ENCODE peak calls at places on chromosomes 3 and 15, in four cellular contexts. O is IMR-90, G is H9, C is mesendoderm. Z is an unnamed sample.

GRCh38 chr3:16249336-16249735 is 15.4 kb downstream of the DPH3 start:
- DNase-seq in G (peak), O (peak), C (peak), Z (peak)

GRCh38 chr15:25486051-25486450 is 47.2 kb upstream of the UBE3A start:
- DNase-seq in G (no peak), O (no peak), C (no peak), Z (no peak)

GRCh38 chr3:142993958-142994442 is 7.4 kb upstream of the U2SURP start:
- DNase-seq in C (peak), G (peak), O (peak), Z (no peak)

GRCh38 chr3:99875573-99875924 is 57.9 kb downstream of the CMSS1 start:
- DNase-seq in G (no peak), O (peak), C (no peak), Z (no peak)

GRCh38 chr3:77536038-77536775 is 496.3 kb downstream of the ROBO2 start:
- DNase-seq in G (peak), C (peak), O (no peak), Z (peak)

GRCh38 chr3:44041726-44042125 is 200.0 kb upstream of the TOPAZ1 start:
- DNase-seq in G (no peak), O (no peak), C (no peak), Z (no peak)

GRCh38 chr3:17011774-17012338 is 127.1 kb downstream of the PLCL2 start:
- DNase-seq in G (no peak), O (no peak), C (no peak), Z (no peak)

GRCh38 chr3:164723396-164723795 is 354.9 kb downstream of the SI start:
- DNase-seq in O (no peak), C (peak), G (no peak), Z (no peak)

GRCh38 chr15:90489514-90489913 is 40.2 kb upstream of the CRTC3 start:
- DNase-seq in C (no peak), G (no peak), O (no peak), Z (no peak)

GRCh38 chr3:99872633-99873254 is 55.1 kb downstream of the CMSS1 start:
- DNase-seq in C (no peak), O (no peak), G (no peak), Z (no peak)

GRCh38 chr3:101842245-101842934 is 6.9 kb upstream of the NFKBIZ start:
- DNase-seq in O (no peak), C (peak), G (peak), Z (peak)

GRCh38 chr3:57949779-57950618 is 58.2 kb upstream of the FLNB start:
- DNase-seq in C (no peak), G (no peak), O (no peak), Z (no peak)

GRCh38 chr3:64122476-64122875 is 99.2 kb upstream of the PSMD6 start:
- DNase-seq in G (no peak), C (no peak), O (no peak), Z (no peak)

GRCh38 chr15:85504739-85505676 is 124.6 kb downstream of the AKAP13 start:
- DNase-seq in G (no peak), C (peak), O (peak), Z (no peak)

GRCh38 chr15:40782609-40783227 is 12.9 kb downstream of the C15orf62 start:
- DNase-seq in C (peak), O (no peak), G (peak), Z (peak)

GRCh38 chr3:113847243-113847642 is 8.7 kb downstream of the GRAMD1C start:
- DNase-seq in O (no peak), G (no peak), C (no peak), Z (no peak)

GRCh38 chr3:138348107-138348949 is at the start of gene MRAS:
- DNase-seq in O (peak), G (peak), C (peak), Z (peak)

GRCh38 chr3:108883373-108883772 is 60.8 kb downstream of the TRAT1 start:
- DNase-seq in C (no peak), G (no peak), O (no peak), Z (no peak)

GRCh38 chr15:89444855-89445254 is 51.5 kb downstream of the RHCG start:
- DNase-seq in G (no peak), O (no peak), C (no peak), Z (no peak)

GRCh38 chr3:27986204-27986879 is 255.1 kb upstream of the CMC1 start:
- DNase-seq in C (peak), G (peak), O (no peak), Z (peak)

GRCh38 chr3:25455316-25456232 is 27.5 kb downstream of the RARB start:
- DNase-seq in C (no peak), O (no peak), G (no peak), Z (no peak)

GRCh38 chr15:50123861-50124556 is 5.0 kb upstream of the ATP8B4 start:
- DNase-seq in G (no peak), O (no peak), C (no peak), Z (no peak)

GRCh38 chr3:197393711-197394110 is 95.3 kb upstream of the DLG1 start:
- DNase-seq in G (no peak), O (no peak), C (no peak), Z (no peak)

GRCh38 chr3:70854108-70854507 is 541.7 kb upstream of the MDFIC2 start:
- DNase-seq in O (no peak), C (peak), G (no peak), Z (no peak)

GRCh38 chr3:146972726-146973125 is 367.6 kb upstream of the PLSCR5 start:
- DNase-seq in O (peak), C (no peak), G (no peak), Z (no peak)

GRCh38 chr3:185737740-185738680 is 86.8 kb downstream of the IGF2BP2 start:
- DNase-seq in C (no peak), G (no peak), O (no peak), Z (no peak)

GRCh38 chr3:34258271-34259015 is 460.0 kb downstream of the PDCD6IP start:
- DNase-seq in G (peak), O (no peak), C (peak), Z (no peak)

GRCh38 chr15:69219690-69220089 is 59.3 kb downstream of the GLCE start:
- DNase-seq in O (no peak), C (no peak), G (no peak), Z (no peak)

GRCh38 chr3:54954019-54954418 is 26.2 kb upstream of the LRTM1 start:
- DNase-seq in G (peak), C (peak), O (peak), Z (peak)

GRCh38 chr15:98547741-98548166 is 100.6 kb upstream of the IGF1R start:
- DNase-seq in G (peak), O (no peak), C (peak), Z (no peak)

GRCh38 chr15:43376017-43376705 is 5.3 kb downstream of the TUBGCP4 start:
- DNase-seq in G (peak), O (peak), C (peak), Z (no peak)

GRCh38 chr15:51077565-51078153 is 17.0 kb downstream of the TNFAIP8L3 start:
- DNase-seq in C (peak), G (peak), O (no peak), Z (peak)

GRCh38 chr3:152942366-152942765 is 107.4 kb downstream of the P2RY1 start:
- DNase-seq in C (no peak), O (no peak), G (no peak), Z (no peak)

GRCh38 chr3:187610926-187611545 is 59.2 kb downstream of the SST start:
- DNase-seq in C (no peak), G (no peak), O (peak), Z (no peak)
- H4K5ac ChIP-seq in C (no peak), G (no peak), O (no peak), Z (no peak)

GRCh38 chr3:9257092-9257491 is 7.6 kb upstream of the SRGAP3 start:
- DNase-seq in C (no peak), O (no peak), G (peak), Z (no peak)

GRCh38 chr3:9254764-9255163 is 5.3 kb upstream of the SRGAP3 start:
- DNase-seq in C (no peak), O (no peak), G (no peak), Z (no peak)

GRCh38 chr3:9260305-9260704 is 10.9 kb upstream of the SRGAP3 start:
- DNase-seq in G (peak), O (no peak), C (no peak), Z (no peak)

GRCh38 chr3:9253327-9253726 is 3.9 kb upstream of the SRGAP3 start:
- DNase-seq in G (peak), C (no peak), O (peak), Z (no peak)

GRCh38 chr3:9255976-9256375 is 6.5 kb upstream of the SRGAP3 start:
- DNase-seq in C (no peak), G (peak), O (no peak), Z (no peak)
- H4K5ac ChIP-seq in C (no peak), G (no peak), O (no peak), Z (no peak)

GRCh38 chr15:34360298-34360697 is 6.7 kb downstream of the LPCAT4 start:
- DNase-seq in G (no peak), C (peak), O (no peak), Z (no peak)
- H4K5ac ChIP-seq in G (no peak), C (no peak), O (no peak), Z (no peak)

GRCh38 chr3:89656388-89656787 is 549.0 kb downstream of the EPHA3 start:
- DNase-seq in G (no peak), C (no peak), O (no peak), Z (no peak)
- H4K5ac ChIP-seq in G (no peak), C (no peak), O (no peak), Z (no peak)